ENCODE peak calls at places on chromosomes 2 and 18, in five cellular contexts. S is uterus, U is hepatocyte, L is fibroblast of lung, M is HepG2. O is an unnamed sample.

GRCh38 chr18:4254840-4255239 is 200.3 kb downstream of the DLGAP1 start:
- DNase-seq in S (no peak), U (no peak), L (no peak), M (no peak), O (no peak)

GRCh38 chr2:64787698-64788097 is 134.0 kb upstream of the SERTAD2 start:
- DNase-seq in S (no peak), U (no peak), L (no peak), M (no peak), O (no peak)

GRCh38 chr2:2960817-2961216 is 416.8 kb downstream of the EIPR1 start:
- DNase-seq in S (no peak), U (no peak), L (no peak), M (no peak), O (no peak)

GRCh38 chr2:48248251-48248933 is 281.6 kb upstream of the STON1 start:
- DNase-seq in S (no peak), U (peak; percentile 69), L (peak; percentile 93), M (peak; percentile 77), O (peak; percentile 81)

GRCh38 chr2:167133614-167134013 is 245.3 kb downstream of the XIRP2 start:
- DNase-seq in S (no peak), U (no peak), L (no peak), M (no peak), O (no peak)

GRCh38 chr2:27041708-27042107 is 8.9 kb downstream of the TMEM214 start:
- DNase-seq in S (no peak), U (no peak), L (peak; percentile 50), M (no peak), O (no peak)

GRCh38 chr18:59268127-59268721 is 5.0 kb downstream of the RAX start:
- DNase-seq in S (no peak), U (no peak), L (no peak), M (no peak), O (no peak)

GRCh38 chr2:8553643-8554042 is 128.2 kb upstream of the ID2 start:
- DNase-seq in S (no peak), U (no peak), L (no peak), M (no peak), O (no peak)

GRCh38 chr18:55489034-55489741 is 98.8 kb downstream of the TCF4 start:
- DNase-seq in S (no peak), U (no peak), L (peak; percentile 57), M (no peak), O (no peak)

GRCh38 chr2:140918426-140918825 is 1212.4 kb downstream of the LRP1B start:
- DNase-seq in S (no peak), U (no peak), L (no peak), M (no peak), O (no peak)

GRCh38 chr2:225437319-225437718 is 37.8 kb downstream of the NYAP2 start:
- DNase-seq in S (no peak), U (no peak), L (no peak), M (no peak), O (no peak)

GRCh38 chr18:72458256-72458655 is 85.9 kb downstream of the CBLN2 start:
- DNase-seq in S (no peak), U (no peak), L (peak; percentile 74), M (no peak), O (no peak)

GRCh38 chr18:39455300-39455699 is 1889.7 kb upstream of the CELF4 start:
- DNase-seq in S (peak; percentile 13), U (peak; percentile 16), L (peak; percentile 62), M (peak; percentile 21), O (no peak)

GRCh38 chr18:44878335-44878734 is 197.6 kb downstream of the SETBP1 start:
- DNase-seq in S (no peak), U (no peak), L (no peak), M (no peak), O (no peak)

GRCh38 chr2:205763708-205764501 is 81.6 kb downstream of the NRP2 start:
- DNase-seq in S (peak; percentile 60), U (peak; percentile 60), L (peak; percentile 95), M (no peak), O (peak; percentile 56)
- TF ChIP-seq CTCF in S (peak; percentile 34), U (peak; percentile 57), L (peak; percentile 49), M (peak; percentile 15), O (peak; percentile 57)

GRCh38 chr2:201936817-201937216 is 96.8 kb upstream of the FZD7 start:
- DNase-seq in S (no peak), U (peak; percentile 84), L (no peak), M (peak; percentile 74), O (no peak)

GRCh38 chr2:201937343-201937742 is 96.3 kb upstream of the FZD7 start:
- DNase-seq in S (no peak), U (no peak), L (no peak), M (no peak), O (no peak)

GRCh38 chr2:201939366-201939985 is 94.2 kb upstream of the FZD7 start:
- DNase-seq in S (no peak), U (no peak), L (peak; percentile 65), M (no peak), O (no peak)

GRCh38 chr2:201938816-201939180 is 94.9 kb upstream of the FZD7 start:
- DNase-seq in S (no peak), U (no peak), L (no peak), M (no peak), O (no peak)

GRCh38 chr2:201938151-201938815 is 95.4 kb upstream of the FZD7 start:
- DNase-seq in S (no peak), U (peak; percentile 28), L (peak; percentile 96), M (no peak), O (no peak)
- H3K27me3 ChIP-seq in S (no peaks in the 10 kb centered on the region), U (no peaks in the 10 kb centered on the region), L (peaks cover 7% of the 10 kb centered on the region), M (no peaks in the 10 kb centered on the region), O (no peaks in the 10 kb centered on the region)

DNA sequence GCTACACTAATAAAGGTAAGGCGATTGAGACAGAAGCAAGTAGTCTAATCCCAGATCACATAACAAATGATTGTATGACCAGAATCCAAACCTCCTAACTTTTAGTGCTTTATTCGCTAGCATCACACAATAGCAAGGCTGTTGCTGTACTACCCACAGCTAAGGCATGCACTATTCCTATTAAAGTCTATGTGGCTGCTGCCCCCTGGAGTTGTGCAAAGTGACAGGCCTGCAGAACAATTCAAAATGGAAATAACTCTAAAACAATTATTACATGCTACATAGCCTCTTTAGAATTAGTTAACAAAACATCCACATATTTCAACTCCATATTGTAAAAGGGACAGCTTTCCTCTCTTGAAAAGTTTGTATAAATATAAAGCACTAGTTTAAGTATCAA is 6.0 kb downstream of the ERBB4 start:
- DNase-seq in S (no peak), U (no peak), L (no peak), M (no peak), O (no peak)
- TF ChIP-seq CTCF in S (no peak), U (no peak), L (no peak), M (no peak), O (no peak)

GRCh38 chr2:202060218-202060617 is 12.8 kb upstream of the KIAA2012 start:
- DNase-seq in S (no peak), U (no peak), L (no peak), M (no peak), O (no peak)

GRCh38 chr2:202054716-202055115 is 18.3 kb upstream of the KIAA2012 start:
- DNase-seq in S (no peak), U (no peak), L (no peak), M (no peak), O (no peak)

GRCh38 chr2:202051499-202052161 is 18.0 kb downstream of the FZD7 start:
- DNase-seq in S (no peak), U (peak; percentile 31), L (peak; percentile 78), M (no peak), O (no peak)

GRCh38 chr2:202052235-202052634 is 18.6 kb downstream of the FZD7 start:
- DNase-seq in S (no peak), U (no peak), L (no peak), M (no peak), O (no peak)

GRCh38 chr2:202056611-202057010 is 16.4 kb upstream of the KIAA2012 start:
- DNase-seq in S (no peak), U (no peak), L (no peak), M (no peak), O (no peak)
- H3K27me3 ChIP-seq in S (no peaks in the 10 kb centered on the region), U (no peaks in the 10 kb centered on the region), L (no peaks in the 10 kb centered on the region), M (peaks cover 2% of the 10 kb centered on the region), O (no peaks in the 10 kb centered on the region)

GRCh38 chr18:79380816-79381806 is 14.6 kb upstream of the NFATC1 start:
- DNase-seq in S (peak; percentile 74), U (peak; percentile 79), L (peak; percentile 13), M (peak; percentile 22), O (no peak)

GRCh38 chr18:79379931-79380815 is 15.6 kb upstream of the NFATC1 start:
- DNase-seq in S (no peak), U (no peak), L (no peak), M (no peak), O (no peak)

GRCh38 chr18:79378416-79379250 is 17.1 kb upstream of the NFATC1 start:
- DNase-seq in S (peak; percentile 71), U (peak; percentile 89), L (peak; percentile 63), M (no peak), O (no peak)

GRCh38 chr18:79377187-79377891 is 18.4 kb upstream of the NFATC1 start:
- DNase-seq in S (no peak), U (no peak), L (no peak), M (no peak), O (no peak)

DNA sequence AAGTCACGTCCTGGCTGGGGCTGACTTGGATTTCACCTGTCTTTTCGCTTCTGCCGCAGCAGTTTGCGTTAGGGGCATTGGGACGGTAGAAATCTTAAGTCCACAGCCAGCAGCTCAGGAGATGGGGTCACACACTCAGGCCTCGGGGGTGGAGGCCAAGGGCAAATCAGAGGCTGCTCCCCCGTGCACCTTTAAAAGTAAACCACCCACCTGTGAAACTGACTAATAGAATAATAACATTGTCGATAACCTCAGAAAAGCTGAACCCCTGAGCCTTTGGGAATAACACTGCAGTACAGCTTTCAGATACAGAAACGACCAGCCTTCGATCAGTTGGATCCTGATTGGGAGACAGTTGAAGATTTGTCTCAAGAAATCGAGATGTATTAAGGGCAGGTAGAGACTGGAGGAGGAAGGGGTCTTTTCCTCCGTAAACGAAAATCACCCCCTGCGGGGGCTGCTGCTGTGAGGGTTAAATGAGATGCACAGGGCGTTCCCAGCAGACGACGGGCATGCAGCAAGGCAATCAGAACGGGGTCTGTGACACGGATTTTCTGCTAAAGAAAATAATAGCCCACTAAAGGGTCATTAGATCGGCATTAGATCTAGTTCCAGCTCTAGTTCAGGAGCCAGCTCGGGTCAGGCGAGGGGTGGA is 16.4 kb upstream of the NFATC1 start:
- DNase-seq in S (no peak), U (no peak), L (no peak), M (no peak), O (no peak)
- TF ChIP-seq CTCF in S (no peak), U (no peak), L (no peak), M (no peak), O (no peak)

GRCh38 chr2:102621630-102622029 is 2.3 kb downstream of the SLC9A2 start:
- DNase-seq in S (no peak), U (no peak), L (no peak), M (no peak), O (no peak)
- H3K27me3 ChIP-seq in S (no peaks in the 10 kb centered on the region), U (peaks cover 51% of the 10 kb centered on the region), L (peaks cover 22% of the 10 kb centered on the region), M (peaks cover 8% of the 10 kb centered on the region), O (peaks cover 17% of the 10 kb centered on the region)

GRCh38 chr2:75130171-75130570 is 69.1 kb downstream of the TACR1 start:
- DNase-seq in S (no peak), U (no peak), L (no peak), M (no peak), O (no peak)
- TF ChIP-seq CTCF in S (no peak), U (no peak), L (no peak), M (peak; percentile 68), O (peak; percentile 2)

O was measured in BJ.